ENCODE peak calls at places on chromosomes 6 and 20, in six cellular contexts. H, S, Q, Y, D and K are unnamed samples.

GRCh38 chr6:3546121-3546520 is 89.3 kb upstream of the SLC22A23 start:
- DNase-seq in H (no peak), S (no peak), Q (no peak), Y (no peak), D (no peak), K (no peak)

GRCh38 chr6:25700841-25701240 is 48.8 kb downstream of the SCGN start:
- DNase-seq in H (no peak), S (no peak), Q (no peak), Y (no peak), D (no peak), K (no peak)

GRCh38 chr6:135703621-135704020 is 147.9 kb upstream of the PDE7B start:
- DNase-seq in H (no peak), S (no peak), Q (peak), Y (peak), D (no peak), K (no peak)

GRCh38 chr6:37774028-37774680 is 45.4 kb upstream of the ZFAND3 start:
- DNase-seq in H (no peak), S (no peak), Q (no peak), Y (no peak), D (no peak), K (no peak)

GRCh38 chr20:24795444-24795843 is 153.6 kb upstream of the CST7 start:
- DNase-seq in H (no peak), S (no peak), Q (no peak), Y (no peak), D (no peak), K (no peak)

GRCh38 chr6:26387565-26387964 is 4.7 kb downstream of the BTN2A2 start:
- DNase-seq in H (no peak), S (no peak), Q (no peak), Y (no peak), D (no peak), K (no peak)

GRCh38 chr6:141667580-141668309 is 465.0 kb upstream of the GJE1 start:
- DNase-seq in H (no peak), S (no peak), Q (no peak), Y (no peak), D (no peak), K (no peak)

GRCh38 chr20:25269057-25269832 is 21.4 kb downstream of the PYGB start:
- DNase-seq in H (no peak), S (no peak), Q (no peak), Y (no peak), D (no peak), K (no peak)

GRCh38 chr6:90000864-90001731 is 106.8 kb downstream of the GJA10 start:
- DNase-seq in H (no peak), S (no peak), Q (no peak), Y (no peak), D (no peak), K (no peak)

GRCh38 chr20:48924711-48925109 is 3.2 kb downstream of the ARFGEF2 start:
- DNase-seq in H (no peak), S (no peak), Q (no peak), Y (no peak), D (no peak), K (no peak)

GRCh38 chr20:37636212-37636975 is 57.4 kb upstream of the CTNNBL1 start:
- DNase-seq in H (no peak), S (no peak), Q (no peak), Y (no peak), D (no peak), K (no peak)

GRCh38 chr20:24782801-24783630 is 166.1 kb upstream of the CST7 start:
- DNase-seq in H (peak), S (no peak), Q (no peak), Y (no peak), D (no peak), K (no peak)

GRCh38 chr20:62286493-62287064 is 16.2 kb upstream of the ADRM1 start:
- DNase-seq in H (no peak), S (no peak), Q (no peak), Y (no peak), D (no peak), K (no peak)

GRCh38 chr20:13990465-13990864 is at the start of gene SEL1L2:
- DNase-seq in H (no peak), S (no peak), Q (no peak), Y (no peak), D (no peak), K (no peak)

GRCh38 chr20:62627901-62628612 is 14.2 kb upstream of the SLCO4A1 start:
- DNase-seq in H (no peak), S (peak), Q (peak), Y (peak), D (peak), K (no peak)

GRCh38 chr20:8073024-8073832 is 53.7 kb upstream of the TMX4 start:
- DNase-seq in H (no peak), S (no peak), Q (no peak), Y (no peak), D (peak), K (no peak)

GRCh38 chr6:57305112-57305511 is 12.3 kb upstream of the PRIM2 start:
- DNase-seq in H (no peak), S (no peak), Q (no peak), Y (no peak), D (no peak), K (no peak)

GRCh38 chr20:62069741-62070216 is 4.1 kb upstream of the TAF4 start:
- DNase-seq in H (no peak), S (no peak), Q (no peak), Y (no peak), D (peak), K (no peak)

GRCh38 chr20:25117961-25118360 is 36.0 kb upstream of the VSX1 start:
- DNase-seq in H (no peak), S (no peak), Q (no peak), Y (no peak), D (no peak), K (no peak)

GRCh38 chr6:24796616-24797290 is 2.0 kb downstream of the ARMH2 start:
- DNase-seq in H (no peak), S (no peak), Q (no peak), Y (no peak), D (no peak), K (no peak)

GRCh38 chr6:41655706-41656668 is 17.7 kb downstream of the MDFI start:
- DNase-seq in H (peak), S (no peak), Q (no peak), Y (no peak), D (no peak), K (no peak)

GRCh38 chr20:56592817-56593216 is 36.3 kb upstream of the TFAP2C start:
- DNase-seq in H (no peak), S (no peak), Q (no peak), Y (no peak), D (no peak), K (no peak)

GRCh38 chr6:109446072-109446471 is 5.5 kb downstream of the SMPD2 start:
- DNase-seq in H (no peak), S (no peak), Q (no peak), Y (no peak), D (no peak), K (no peak)

GRCh38 chr6:161607696-161608297 is 333.9 kb upstream of the AGPAT4 start:
- DNase-seq in H (no peak), S (no peak), Q (no peak), Y (no peak), D (no peak), K (no peak)

GRCh38 chr20:962223-962622 is 39.9 kb downstream of the RSPO4 start:
- DNase-seq in H (no peak), S (no peak), Q (no peak), Y (no peak), D (no peak), K (no peak)

GRCh38 chr6:137352859-137353258 is 133.7 kb upstream of the IFNGR1 start:
- DNase-seq in H (no peak), S (no peak), Q (no peak), Y (no peak), D (no peak), K (no peak)

GRCh38 chr6:41088451-41088850 is 15.7 kb downstream of the NFYA start:
- DNase-seq in H (no peak), S (no peak), Q (no peak), Y (no peak), D (no peak), K (no peak)

GRCh38 chr20:53399592-53400335 is 193.9 kb downstream of the ZNF217 start:
- DNase-seq in H (no peak), S (no peak), Q (no peak), Y (no peak), D (no peak), K (no peak)

GRCh38 chr20:37441023-37441422 is 80.0 kb upstream of the NNAT start:
- DNase-seq in H (no peak), S (no peak), Q (no peak), Y (no peak), D (no peak), K (no peak)

GRCh38 chr20:36836591-36837329 is 39.2 kb upstream of the TLDC2 start:
- DNase-seq in H (peak), S (no peak), Q (peak), Y (peak), D (no peak), K (no peak)

DNA sequence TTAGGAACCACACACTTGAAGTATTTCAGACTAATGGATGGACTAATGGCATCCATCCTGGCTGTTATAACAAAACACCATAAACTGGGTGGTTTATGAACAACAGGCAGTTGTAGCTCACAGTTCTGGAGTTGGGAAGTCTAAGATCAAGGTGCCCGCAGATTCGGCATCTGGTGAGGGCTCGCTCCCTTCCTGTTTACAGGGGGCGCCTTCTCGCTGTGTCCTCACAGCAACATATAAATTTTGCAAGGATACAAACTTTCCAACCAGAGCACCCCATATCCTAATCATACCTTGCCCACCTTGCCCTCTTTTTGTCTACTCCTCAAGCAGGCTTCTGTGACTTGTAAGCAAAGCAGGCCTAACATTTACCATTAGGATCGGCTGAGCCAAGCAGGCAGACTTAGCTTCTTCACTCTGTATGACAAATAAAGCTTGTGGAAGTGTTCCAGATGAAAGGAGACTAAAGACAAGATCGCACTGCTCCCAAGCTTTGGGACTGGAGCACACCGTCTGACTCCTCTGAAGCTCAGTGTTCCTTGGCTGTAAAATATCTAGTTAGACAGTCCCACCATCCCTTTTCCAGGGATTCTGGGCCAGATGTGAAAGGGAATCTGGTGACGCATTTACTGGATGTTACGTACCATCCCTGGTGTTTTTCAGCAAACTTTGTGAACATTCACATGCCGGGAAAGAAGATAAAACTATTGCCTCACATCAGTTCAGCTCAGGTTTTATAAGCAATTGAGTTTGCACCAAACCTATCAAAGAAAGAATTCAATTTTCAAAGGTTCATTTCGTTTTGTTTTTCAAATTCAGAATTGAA is 34.8 kb downstream of the GFOD1 start:
- DNase-seq in H (no peak), S (no peak), Q (no peak), Y (no peak), D (no peak), K (no peak)
- TF ChIP-seq CTCF in H (no peak), S (no peak), Q (no peak), Y (no peak), D (no peak), K (no peak)

GRCh38 chr6:154960299-154960796 is 34.8 kb upstream of the TIAM2 start:
- DNase-seq in H (no peak), S (no peak), Q (no peak), Y (no peak), D (no peak), K (no peak)

GRCh38 chr6:154958469-154958868 is 36.6 kb upstream of the TIAM2 start:
- DNase-seq in H (no peak), S (no peak), Q (peak), Y (no peak), D (no peak), K (no peak)

GRCh38 chr6:154954352-154954751 is 40.8 kb upstream of the TIAM2 start:
- DNase-seq in H (no peak), S (no peak), Q (no peak), Y (no peak), D (no peak), K (no peak)

GRCh38 chr6:154953644-154954043 is 41.5 kb upstream of the TIAM2 start:
- DNase-seq in H (no peak), S (no peak), Q (no peak), Y (no peak), D (no peak), K (no peak)

GRCh38 chr6:154956771-154957522 is 38.2 kb upstream of the TIAM2 start:
- DNase-seq in H (no peak), S (no peak), Q (no peak), Y (no peak), D (no peak), K (no peak)
- TF ChIP-seq CTCF in H (no peak), S (no peak), Q (no peak), Y (no peak), D (no peak), K (no peak)

GRCh38 chr6:88492824-88493223 is 326.7 kb upstream of the CNR1 start:
- DNase-seq in H (no peak), S (no peak), Q (peak), Y (no peak), D (no peak), K (no peak)
- TF ChIP-seq CTCF in H (no peak), S (no peak), Q (no peak), Y (peak), D (peak), K (no peak)

DNA sequence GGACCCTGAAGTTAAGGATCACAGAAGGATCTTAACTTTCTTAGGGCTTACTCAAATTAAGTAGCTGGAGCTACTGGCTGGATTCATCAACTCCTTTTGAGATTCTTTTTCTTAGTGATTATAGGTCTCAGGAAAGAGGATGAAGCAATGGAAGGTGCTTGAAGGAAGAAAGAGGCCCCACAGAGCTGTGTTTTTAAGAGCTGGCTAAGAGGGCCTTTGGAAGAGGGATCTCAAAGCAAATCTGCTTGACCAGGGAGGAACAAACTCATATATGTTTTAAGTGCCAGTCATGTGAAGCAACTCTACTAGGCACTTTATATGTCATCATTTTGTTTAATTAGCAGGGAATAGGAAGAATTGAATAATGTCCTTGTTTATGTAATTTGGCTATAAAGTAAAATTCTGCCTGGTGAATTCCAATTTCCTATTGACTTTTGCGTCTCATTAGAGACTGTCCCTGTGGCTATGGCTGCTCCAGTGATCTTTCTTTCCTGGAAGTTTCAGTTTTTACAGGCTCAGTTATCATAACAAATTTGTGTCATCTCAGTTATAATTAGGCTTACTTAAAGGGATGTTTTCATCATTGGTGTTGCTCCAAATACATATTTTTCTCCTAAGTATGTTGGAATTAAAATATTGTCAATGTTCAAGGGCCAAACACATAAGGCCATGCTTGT is 222.8 kb upstream of the CITED2 start:
- DNase-seq in H (no peak), S (no peak), Q (no peak), Y (no peak), D (no peak), K (no peak)
- TF ChIP-seq CTCF in H (no peak), S (no peak), Q (no peak), Y (no peak), D (no peak), K (no peak)